ENCODE peak calls at places on chromosomes 16 and 17, in ten cellular contexts. One of them, this sample, is unnamed.

GRCh38 chr17:59838196-59838911 is 54.4 kb downstream of the TUBD1 start:
- DNase-seq in neural crest cell: no peak
- DNase-seq in thyroid gland: no peak
- DNase-seq in WTC11: no peak
- DNase-seq in AG10803: peak; percentile 54
- DNase-seq in mesothelial cell of epicardium: no peak
- DNase-seq in dorsolateral prefrontal cortex: no peak
- DNase-seq in foreskin fibroblast: no peak
- DNase-seq in heart left ventricle: peak; percentile 19
- DNase-seq in nephron progenitor cell: no peak
- DNase-seq in this sample: no peak

GRCh38 chr16:3677994-3678393 is 23.5 kb downstream of the DNASE1 start:
- DNase-seq in neural crest cell: no peak
- DNase-seq in thyroid gland: no peak
- DNase-seq in WTC11: no peak
- DNase-seq in AG10803: no peak
- DNase-seq in mesothelial cell of epicardium: no peak
- DNase-seq in dorsolateral prefrontal cortex: no peak
- DNase-seq in foreskin fibroblast: no peak
- DNase-seq in heart left ventricle: no peak
- DNase-seq in nephron progenitor cell: no peak
- DNase-seq in this sample: no peak

GRCh38 chr17:18933102-18934058 is 18.6 kb upstream of the SLC5A10 start:
- DNase-seq in neural crest cell: no peak
- DNase-seq in thyroid gland: no peak
- DNase-seq in WTC11: no peak
- DNase-seq in AG10803: no peak
- DNase-seq in mesothelial cell of epicardium: no peak
- DNase-seq in dorsolateral prefrontal cortex: no peak
- DNase-seq in foreskin fibroblast: no peak
- DNase-seq in heart left ventricle: no peak
- DNase-seq in nephron progenitor cell: no peak
- DNase-seq in this sample: no peak

GRCh38 chr17:36942031-36942599 is 4.8 kb downstream of the LHX1 start:
- DNase-seq in neural crest cell: no peak
- DNase-seq in thyroid gland: no peak
- DNase-seq in WTC11: peak; percentile 50
- DNase-seq in AG10803: no peak
- DNase-seq in mesothelial cell of epicardium: no peak
- DNase-seq in dorsolateral prefrontal cortex: no peak
- DNase-seq in foreskin fibroblast: no peak
- DNase-seq in heart left ventricle: no peak
- DNase-seq in nephron progenitor cell: no peak
- DNase-seq in this sample: peak; percentile 45

GRCh38 chr17:35074711-35075707 is 11.5 kb upstream of the RFFL start:
- DNase-seq in neural crest cell: no peak
- DNase-seq in thyroid gland: no peak
- DNase-seq in WTC11: no peak
- DNase-seq in AG10803: no peak
- DNase-seq in mesothelial cell of epicardium: no peak
- DNase-seq in dorsolateral prefrontal cortex: no peak
- DNase-seq in foreskin fibroblast: no peak
- DNase-seq in heart left ventricle: no peak
- DNase-seq in nephron progenitor cell: no peak
- DNase-seq in this sample: no peak

GRCh38 chr16:79805621-79806020 is 205.1 kb upstream of the MAF start:
- DNase-seq in neural crest cell: no peak
- DNase-seq in thyroid gland: no peak
- DNase-seq in WTC11: no peak
- DNase-seq in AG10803: no peak
- DNase-seq in mesothelial cell of epicardium: no peak
- DNase-seq in dorsolateral prefrontal cortex: no peak
- DNase-seq in foreskin fibroblast: no peak
- DNase-seq in heart left ventricle: no peak
- DNase-seq in nephron progenitor cell: no peak
- DNase-seq in this sample: no peak

GRCh38 chr16:85235988-85236831 is 123.9 kb upstream of the CIBAR2 start:
- DNase-seq in neural crest cell: no peak
- DNase-seq in thyroid gland: peak; percentile 56
- DNase-seq in WTC11: no peak
- DNase-seq in AG10803: no peak
- DNase-seq in mesothelial cell of epicardium: no peak
- DNase-seq in dorsolateral prefrontal cortex: no peak
- DNase-seq in foreskin fibroblast: no peak
- DNase-seq in heart left ventricle: peak; percentile 68
- DNase-seq in nephron progenitor cell: no peak
- DNase-seq in this sample: peak; percentile 86

GRCh38 chr17:1414001-1414574 is 14.1 kb upstream of the YWHAE start:
- DNase-seq in neural crest cell: no peak
- DNase-seq in thyroid gland: no peak
- DNase-seq in WTC11: no peak
- DNase-seq in AG10803: no peak
- DNase-seq in mesothelial cell of epicardium: no peak
- DNase-seq in dorsolateral prefrontal cortex: no peak
- DNase-seq in foreskin fibroblast: no peak
- DNase-seq in heart left ventricle: no peak
- DNase-seq in nephron progenitor cell: no peak
- DNase-seq in this sample: no peak

GRCh38 chr17:70344356-70345060 is 175.2 kb downstream of the KCNJ2 start:
- DNase-seq in neural crest cell: no peak
- DNase-seq in thyroid gland: no peak
- DNase-seq in WTC11: no peak
- DNase-seq in AG10803: no peak
- DNase-seq in mesothelial cell of epicardium: no peak
- DNase-seq in dorsolateral prefrontal cortex: no peak
- DNase-seq in foreskin fibroblast: no peak
- DNase-seq in heart left ventricle: no peak
- DNase-seq in nephron progenitor cell: no peak
- DNase-seq in this sample: no peak

GRCh38 chr17:81027038-81027437 is 7.9 kb upstream of the BAIAP2 start:
- DNase-seq in neural crest cell: no peak
- DNase-seq in thyroid gland: no peak
- DNase-seq in WTC11: no peak
- DNase-seq in AG10803: no peak
- DNase-seq in mesothelial cell of epicardium: no peak
- DNase-seq in dorsolateral prefrontal cortex: no peak
- DNase-seq in foreskin fibroblast: no peak
- DNase-seq in heart left ventricle: no peak
- DNase-seq in nephron progenitor cell: no peak
- DNase-seq in this sample: no peak

GRCh38 chr17:77472837-77473214 is 332.1 kb downstream of the SEC14L1 start:
- DNase-seq in neural crest cell: no peak
- DNase-seq in thyroid gland: no peak
- DNase-seq in WTC11: no peak
- DNase-seq in AG10803: no peak
- DNase-seq in mesothelial cell of epicardium: no peak
- DNase-seq in dorsolateral prefrontal cortex: no peak
- DNase-seq in foreskin fibroblast: no peak
- DNase-seq in heart left ventricle: no peak
- DNase-seq in nephron progenitor cell: no peak
- DNase-seq in this sample: no peak

GRCh38 chr17:61409301-61410099 is 9.9 kb downstream of the TBX2 start:
- DNase-seq in neural crest cell: no peak
- DNase-seq in thyroid gland: peak; percentile 56
- DNase-seq in WTC11: peak; percentile 55
- DNase-seq in AG10803: peak; percentile 57
- DNase-seq in mesothelial cell of epicardium: no peak
- DNase-seq in dorsolateral prefrontal cortex: no peak
- DNase-seq in foreskin fibroblast: peak; percentile 75
- DNase-seq in heart left ventricle: peak; percentile 68
- DNase-seq in nephron progenitor cell: peak; percentile 79
- DNase-seq in this sample: peak; percentile 79

GRCh38 chr16:74560912-74561311 is 46.0 kb downstream of the GLG1 start:
- DNase-seq in neural crest cell: no peak
- DNase-seq in thyroid gland: no peak
- DNase-seq in WTC11: no peak
- DNase-seq in AG10803: no peak
- DNase-seq in mesothelial cell of epicardium: no peak
- DNase-seq in dorsolateral prefrontal cortex: no peak
- DNase-seq in foreskin fibroblast: no peak
- DNase-seq in heart left ventricle: no peak
- DNase-seq in nephron progenitor cell: no peak
- DNase-seq in this sample: no peak

GRCh38 chr17:64950871-64951270 is 31.6 kb upstream of the LRRC37A3 start:
- DNase-seq in neural crest cell: no peak
- DNase-seq in thyroid gland: no peak
- DNase-seq in WTC11: no peak
- DNase-seq in AG10803: no peak
- DNase-seq in mesothelial cell of epicardium: no peak
- DNase-seq in dorsolateral prefrontal cortex: no peak
- DNase-seq in foreskin fibroblast: no peak
- DNase-seq in heart left ventricle: no peak
- DNase-seq in nephron progenitor cell: no peak
- DNase-seq in this sample: no peak

GRCh38 chr16:75491876-75492275 is 3.4 kb downstream of the CHST6 start:
- DNase-seq in neural crest cell: no peak
- DNase-seq in thyroid gland: no peak
- DNase-seq in WTC11: peak; percentile 39
- DNase-seq in AG10803: no peak
- DNase-seq in mesothelial cell of epicardium: no peak
- DNase-seq in dorsolateral prefrontal cortex: peak; percentile 62
- DNase-seq in foreskin fibroblast: no peak
- DNase-seq in heart left ventricle: no peak
- DNase-seq in nephron progenitor cell: no peak
- DNase-seq in this sample: peak; percentile 21

GRCh38 chr16:49600541-49600940 is 226.9 kb downstream of the C16orf78 start:
- DNase-seq in neural crest cell: no peak
- DNase-seq in thyroid gland: no peak
- DNase-seq in WTC11: no peak
- DNase-seq in AG10803: no peak
- DNase-seq in mesothelial cell of epicardium: no peak
- DNase-seq in dorsolateral prefrontal cortex: no peak
- DNase-seq in foreskin fibroblast: no peak
- DNase-seq in heart left ventricle: no peak
- DNase-seq in nephron progenitor cell: peak; percentile 78
- DNase-seq in this sample: no peak

GRCh38 chr17:9984768-9985167 is 79.7 kb upstream of the RCVRN start:
- DNase-seq in neural crest cell: no peak
- DNase-seq in thyroid gland: no peak
- DNase-seq in WTC11: no peak
- DNase-seq in AG10803: no peak
- DNase-seq in mesothelial cell of epicardium: no peak
- DNase-seq in dorsolateral prefrontal cortex: no peak
- DNase-seq in foreskin fibroblast: no peak
- DNase-seq in heart left ventricle: no peak
- DNase-seq in nephron progenitor cell: no peak
- DNase-seq in this sample: no peak

GRCh38 chr17:309361-309888 is 43.2 kb downstream of the RPH3AL start:
- DNase-seq in neural crest cell: peak; percentile 71
- DNase-seq in thyroid gland: no peak
- DNase-seq in WTC11: peak; percentile 73
- DNase-seq in AG10803: no peak
- DNase-seq in mesothelial cell of epicardium: no peak
- DNase-seq in dorsolateral prefrontal cortex: no peak
- DNase-seq in foreskin fibroblast: no peak
- DNase-seq in heart left ventricle: no peak
- DNase-seq in nephron progenitor cell: peak; percentile 81
- DNase-seq in this sample: no peak
- TF ChIP-seq CTCF in neural crest cell: peak; percentile 77
- TF ChIP-seq CTCF in thyroid gland: no peak
- TF ChIP-seq CTCF in WTC11: peak; percentile 94
- TF ChIP-seq CTCF in AG10803: peak; percentile 15
- TF ChIP-seq CTCF in mesothelial cell of epicardium: peak; percentile 86
- TF ChIP-seq CTCF in dorsolateral prefrontal cortex: peak; percentile 44
- TF ChIP-seq CTCF in foreskin fibroblast: peak; percentile 34
- TF ChIP-seq CTCF in heart left ventricle: peak; percentile 53
- TF ChIP-seq CTCF in nephron progenitor cell: peak; percentile 99
- TF ChIP-seq CTCF in this sample: peak; percentile 13

GRCh38 chr17:29682054-29682453 is 59.3 kb upstream of the CORO6 start:
- DNase-seq in neural crest cell: no peak
- DNase-seq in thyroid gland: no peak
- DNase-seq in WTC11: no peak
- DNase-seq in AG10803: no peak
- DNase-seq in mesothelial cell of epicardium: no peak
- DNase-seq in dorsolateral prefrontal cortex: no peak
- DNase-seq in foreskin fibroblast: no peak
- DNase-seq in heart left ventricle: no peak
- DNase-seq in nephron progenitor cell: no peak
- DNase-seq in this sample: no peak
- TF ChIP-seq CTCF in neural crest cell: no peak
- TF ChIP-seq CTCF in thyroid gland: no peak
- TF ChIP-seq CTCF in WTC11: no peak
- TF ChIP-seq CTCF in AG10803: peak; percentile 14
- TF ChIP-seq CTCF in mesothelial cell of epicardium: no peak
- TF ChIP-seq CTCF in dorsolateral prefrontal cortex: no peak
- TF ChIP-seq CTCF in foreskin fibroblast: no peak
- TF ChIP-seq CTCF in heart left ventricle: no peak
- TF ChIP-seq CTCF in nephron progenitor cell: no peak
- TF ChIP-seq CTCF in this sample: no peak

GRCh38 chr17:2871720-2872119 is 75.5 kb downstream of the RAP1GAP2 start:
- DNase-seq in neural crest cell: no peak
- DNase-seq in thyroid gland: no peak
- DNase-seq in WTC11: no peak
- DNase-seq in AG10803: no peak
- DNase-seq in mesothelial cell of epicardium: no peak
- DNase-seq in dorsolateral prefrontal cortex: no peak
- DNase-seq in foreskin fibroblast: no peak
- DNase-seq in heart left ventricle: no peak
- DNase-seq in nephron progenitor cell: no peak
- DNase-seq in this sample: no peak

GRCh38 chr17:2871205-2871604 is 75.0 kb downstream of the RAP1GAP2 start:
- DNase-seq in neural crest cell: no peak
- DNase-seq in thyroid gland: no peak
- DNase-seq in WTC11: peak; percentile 81
- DNase-seq in AG10803: no peak
- DNase-seq in mesothelial cell of epicardium: no peak
- DNase-seq in dorsolateral prefrontal cortex: no peak
- DNase-seq in foreskin fibroblast: no peak
- DNase-seq in heart left ventricle: no peak
- DNase-seq in nephron progenitor cell: peak; percentile 53
- DNase-seq in this sample: no peak

GRCh38 chr17:2869604-2870003 is 73.4 kb downstream of the RAP1GAP2 start:
- DNase-seq in neural crest cell: no peak
- DNase-seq in thyroid gland: no peak
- DNase-seq in WTC11: no peak
- DNase-seq in AG10803: no peak
- DNase-seq in mesothelial cell of epicardium: no peak
- DNase-seq in dorsolateral prefrontal cortex: no peak
- DNase-seq in foreskin fibroblast: no peak
- DNase-seq in heart left ventricle: no peak
- DNase-seq in nephron progenitor cell: no peak
- DNase-seq in this sample: no peak

GRCh38 chr17:2865228-2865627 is 69.0 kb downstream of the RAP1GAP2 start:
- DNase-seq in neural crest cell: no peak
- DNase-seq in thyroid gland: no peak
- DNase-seq in WTC11: no peak
- DNase-seq in AG10803: no peak
- DNase-seq in mesothelial cell of epicardium: no peak
- DNase-seq in dorsolateral prefrontal cortex: no peak
- DNase-seq in foreskin fibroblast: no peak
- DNase-seq in heart left ventricle: no peak
- DNase-seq in nephron progenitor cell: no peak
- DNase-seq in this sample: no peak

GRCh38 chr17:2867441-2868424 is 71.5 kb downstream of the RAP1GAP2 start:
- DNase-seq in neural crest cell: no peak
- DNase-seq in thyroid gland: no peak
- DNase-seq in WTC11: peak; percentile 53
- DNase-seq in AG10803: peak; percentile 62
- DNase-seq in mesothelial cell of epicardium: no peak
- DNase-seq in dorsolateral prefrontal cortex: no peak
- DNase-seq in foreskin fibroblast: peak; percentile 77
- DNase-seq in heart left ventricle: no peak
- DNase-seq in nephron progenitor cell: peak; percentile 28
- DNase-seq in this sample: no peak
- TF ChIP-seq CTCF in neural crest cell: peak; percentile 22
- TF ChIP-seq CTCF in thyroid gland: no peak
- TF ChIP-seq CTCF in WTC11: no peak
- TF ChIP-seq CTCF in AG10803: no peak
- TF ChIP-seq CTCF in mesothelial cell of epicardium: no peak
- TF ChIP-seq CTCF in dorsolateral prefrontal cortex: no peak
- TF ChIP-seq CTCF in foreskin fibroblast: no peak
- TF ChIP-seq CTCF in heart left ventricle: no peak
- TF ChIP-seq CTCF in nephron progenitor cell: no peak
- TF ChIP-seq CTCF in this sample: no peak

GRCh38 chr17:40122944-40123810 is 1.4 kb downstream of the MSL1 start:
- DNase-seq in neural crest cell: peak; percentile 53
- DNase-seq in thyroid gland: peak; percentile 39
- DNase-seq in WTC11: peak; percentile 82
- DNase-seq in AG10803: peak; percentile 34
- DNase-seq in mesothelial cell of epicardium: peak; percentile 53
- DNase-seq in dorsolateral prefrontal cortex: no peak
- DNase-seq in foreskin fibroblast: no peak
- DNase-seq in heart left ventricle: peak; percentile 65
- DNase-seq in nephron progenitor cell: peak; percentile 75
- DNase-seq in this sample: peak; percentile 76
- TF ChIP-seq CTCF in neural crest cell: peak; percentile 35
- TF ChIP-seq CTCF in thyroid gland: no peak
- TF ChIP-seq CTCF in WTC11: no peak
- TF ChIP-seq CTCF in AG10803: no peak
- TF ChIP-seq CTCF in mesothelial cell of epicardium: no peak
- TF ChIP-seq CTCF in dorsolateral prefrontal cortex: no peak
- TF ChIP-seq CTCF in foreskin fibroblast: no peak
- TF ChIP-seq CTCF in heart left ventricle: no peak
- TF ChIP-seq CTCF in nephron progenitor cell: no peak
- TF ChIP-seq CTCF in this sample: peak; percentile 4

This sample was measured in GM13977.